ENCODE peak calls at places on chromosomes 6 and 20, in six cellular contexts. T is cardiac fibroblast, Y is epithelial cell of esophagus, S is mammary epithelial cell, G is astrocyte, A is HL-60. U is an unnamed sample.

GRCh38 chr6:111212625-111213024 is 125.3 kb downstream of the SLC16A10 start:
- DNase-seq in A (no peak), G (no peak), S (no peak), Y (no peak), T (no peak), U (no peak)

GRCh38 chr6:108455688-108456087 is 105.0 kb upstream of the FOXO3 start:
- DNase-seq in Y (no peak), A (no peak), S (no peak), T (no peak), G (no peak), U (no peak)

GRCh38 chr20:52191132-52191435 is 495 bp downstream of the ZFP64 start:
- DNase-seq in T (no peak), A (no peak), Y (no peak), G (peak), S (no peak), U (no peak)

GRCh38 chr20:17969276-17969883 is 562 bp downstream of the MGME1 start:
- DNase-seq in T (peak), A (peak), G (no peak), S (peak), Y (peak), U (no peak)

GRCh38 chr20:50630578-50631263 is 60.6 kb downstream of the RIPOR3 start:
- DNase-seq in A (no peak), Y (no peak), T (no peak), G (no peak), S (no peak), U (no peak)

GRCh38 chr6:47195251-47195650 is 114.5 kb downstream of the TNFRSF21 start:
- DNase-seq in T (peak), G (no peak), Y (no peak), S (no peak), A (no peak), U (no peak)

GRCh38 chr20:33554914-33555420 is 65.1 kb downstream of the CBFA2T2 start:
- DNase-seq in Y (peak), S (peak), G (peak), T (peak), A (no peak), U (peak)

GRCh38 chr6:136173519-136174507 is 76.3 kb downstream of the MTFR2 start:
- DNase-seq in S (no peak), Y (no peak), G (peak), T (peak), A (no peak), U (no peak)

GRCh38 chr6:33694401-33694931 is 17.0 kb downstream of the UQCC2 start:
- DNase-seq in Y (peak), S (peak), G (peak), T (peak), A (no peak), U (no peak)

GRCh38 chr6:136365781-136366354 is 76.2 kb upstream of the BCLAF1 start:
- DNase-seq in T (no peak), A (peak), G (no peak), S (no peak), Y (peak), U (no peak)

GRCh38 chr20:11170565-11170964 is 496.8 kb upstream of the JAG1 start:
- DNase-seq in G (peak), A (no peak), Y (no peak), T (peak), S (no peak), U (no peak)

GRCh38 chr6:154229796-154230195 is 126.8 kb downstream of the IPCEF1 start:
- DNase-seq in G (no peak), T (no peak), Y (no peak), S (no peak), A (no peak), U (no peak)

GRCh38 chr6:169895000-169895759 is 143.8 kb downstream of the ERMARD start:
- DNase-seq in T (no peak), A (no peak), Y (no peak), G (no peak), S (no peak), U (no peak)

GRCh38 chr6:168895102-168895812 is 358.4 kb downstream of the THBS2 start:
- DNase-seq in T (peak), Y (peak), A (peak), G (peak), S (peak), U (peak)

GRCh38 chr6:30847971-30848441 is 36.3 kb upstream of the DDR1 start:
- DNase-seq in Y (peak), G (no peak), S (no peak), A (no peak), T (no peak), U (no peak)

GRCh38 chr20:59701236-59701635 is 96.9 kb downstream of the PHACTR3 start:
- DNase-seq in Y (no peak), S (no peak), A (no peak), T (no peak), G (no peak), U (no peak)

GRCh38 chr6:12266571-12266970 is 23.6 kb upstream of the EDN1 start:
- DNase-seq in S (peak), G (peak), A (peak), Y (peak), T (peak), U (no peak)

GRCh38 chr20:46690219-46691111 is 1.2 kb upstream of the TP53RK start:
- DNase-seq in G (peak), T (peak), Y (no peak), S (no peak), A (peak), U (no peak)

GRCh38 chr20:61668064-61668463 is 397.6 kb downstream of the TAF4 start:
- DNase-seq in G (no peak), T (no peak), A (no peak), Y (no peak), S (no peak), U (no peak)

GRCh38 chr6:136550330-136551071 is at the start of gene MAP7:
- DNase-seq in Y (peak), S (peak), G (no peak), A (peak), T (peak), U (peak)

GRCh38 chr6:108406943-108407342 is 112.1 kb downstream of the AFG1L start:
- DNase-seq in S (no peak), G (no peak), Y (no peak), T (no peak), A (no peak), U (no peak)

GRCh38 chr6:98946877-98947410 is 802 bp downstream of the FBXL4 start:
- DNase-seq in G (no peak), Y (peak), S (peak), A (peak), T (peak), U (no peak)

GRCh38 chr6:3053231-3053508 is 15.1 kb upstream of the RIPK1 start:
- DNase-seq in A (no peak), G (no peak), S (no peak), Y (no peak), T (no peak), U (no peak)

GRCh38 chr20:973785-974194 is 28.3 kb downstream of the RSPO4 start:
- DNase-seq in Y (peak), S (peak), A (peak), T (peak), G (no peak), U (peak)

GRCh38 chr6:11236351-11236750 is 3.9 kb upstream of the NEDD9 start:
- DNase-seq in T (peak), A (no peak), S (no peak), Y (peak), G (no peak), U (peak)

GRCh38 chr6:57302477-57302876 is 15.0 kb upstream of the PRIM2 start:
- DNase-seq in S (no peak), A (no peak), G (no peak), T (no peak), Y (no peak), U (no peak)

GRCh38 chr6:22298393-22299010 is 1.7 kb upstream of the PRL start:
- DNase-seq in Y (peak), S (no peak), A (no peak), G (peak), T (no peak), U (no peak)

GRCh38 chr6:150514806-150515362 is 84.8 kb upstream of the PLEKHG1 start:
- DNase-seq in S (no peak), A (no peak), T (no peak), Y (peak), G (peak), U (no peak)

GRCh38 chr20:24994470-24995368 is 2.2 kb upstream of the APMAP start:
- DNase-seq in T (peak), A (peak), S (peak), G (peak), Y (peak), U (peak)

GRCh38 chr6:56292505-56293181 is 45.3 kb upstream of the COL21A1 start:
- DNase-seq in G (peak), T (peak), A (peak), Y (peak), S (peak), U (peak)
- TF ChIP-seq CTCF in G (peak), T (peak), A (peak), Y (peak), S (peak), U (peak)

GRCh38 chr6:63634630-63635029 is 972 bp upstream of the PHF3 start:
- DNase-seq in A (peak), Y (no peak), S (no peak), G (peak), T (no peak), U (no peak)

GRCh38 chr6:63636516-63636968 is 940 bp downstream of the PHF3 start:
- DNase-seq in S (peak), A (peak), Y (peak), G (peak), T (peak), U (peak)

GRCh38 chr6:63635165-63635562 is 438 bp upstream of the PHF3 start:
- DNase-seq in S (no peak), T (no peak), A (no peak), Y (no peak), G (peak), U (no peak)

GRCh38 chr6:63637865-63638445 is 2.4 kb downstream of the PHF3 start:
- DNase-seq in A (no peak), T (peak), S (no peak), G (no peak), Y (no peak), U (no peak)

GRCh38 chr6:63635563-63636515 is at the start of gene PHF3:
- DNase-seq in S (peak), A (peak), Y (peak), T (peak), G (peak), U (peak)
- TF ChIP-seq CTCF in S (peak), A (no peak), Y (peak), T (peak), G (no peak), U (peak)

GRCh38 chr6:13398421-13398994 is 70.2 kb upstream of the TBC1D7 start:
- DNase-seq in T (no peak), A (no peak), Y (no peak), G (no peak), S (no peak), U (no peak)
- TF ChIP-seq CTCF in T (no peak), A (no peak), Y (no peak), G (no peak), S (no peak), U (no peak)

GRCh38 chr6:119331676-119332286 is 17.8 kb downstream of the MAN1A1 start:
- DNase-seq in A (no peak), G (no peak), T (no peak), S (no peak), Y (no peak), U (no peak)

GRCh38 chr6:119330520-119330919 is 19.0 kb downstream of the MAN1A1 start:
- DNase-seq in Y (no peak), G (no peak), T (no peak), A (no peak), S (no peak), U (no peak)

GRCh38 chr6:119333063-119333609 is 16.4 kb downstream of the MAN1A1 start:
- DNase-seq in A (no peak), Y (no peak), G (no peak), S (no peak), T (no peak), U (no peak)

GRCh38 chr6:119334535-119335264 is 14.9 kb downstream of the MAN1A1 start:
- DNase-seq in T (peak), S (no peak), Y (no peak), G (no peak), A (no peak), U (no peak)

GRCh38 chr6:119333707-119334295 is 15.8 kb downstream of the MAN1A1 start:
- DNase-seq in Y (peak), T (no peak), A (no peak), G (no peak), S (peak), U (peak)
- TF ChIP-seq CTCF in Y (peak), T (peak), A (no peak), G (peak), S (peak), U (peak)

GRCh38 chr20:20130399-20130798 is 78.1 kb downstream of the CFAP61 start:
- DNase-seq in T (no peak), G (no peak), S (peak), A (peak), Y (peak), U (no peak)
- TF ChIP-seq CTCF in T (no peak), G (no peak), S (peak), A (peak), Y (peak), U (peak)

GRCh38 chr20:57619053-57619831 is 984 bp downstream of the ZBP1 start:
- DNase-seq in T (no peak), A (peak), S (no peak), G (no peak), Y (no peak), U (peak)
- TF ChIP-seq CTCF in T (no peak), A (no peak), S (no peak), G (no peak), Y (no peak), U (no peak)

DNA sequence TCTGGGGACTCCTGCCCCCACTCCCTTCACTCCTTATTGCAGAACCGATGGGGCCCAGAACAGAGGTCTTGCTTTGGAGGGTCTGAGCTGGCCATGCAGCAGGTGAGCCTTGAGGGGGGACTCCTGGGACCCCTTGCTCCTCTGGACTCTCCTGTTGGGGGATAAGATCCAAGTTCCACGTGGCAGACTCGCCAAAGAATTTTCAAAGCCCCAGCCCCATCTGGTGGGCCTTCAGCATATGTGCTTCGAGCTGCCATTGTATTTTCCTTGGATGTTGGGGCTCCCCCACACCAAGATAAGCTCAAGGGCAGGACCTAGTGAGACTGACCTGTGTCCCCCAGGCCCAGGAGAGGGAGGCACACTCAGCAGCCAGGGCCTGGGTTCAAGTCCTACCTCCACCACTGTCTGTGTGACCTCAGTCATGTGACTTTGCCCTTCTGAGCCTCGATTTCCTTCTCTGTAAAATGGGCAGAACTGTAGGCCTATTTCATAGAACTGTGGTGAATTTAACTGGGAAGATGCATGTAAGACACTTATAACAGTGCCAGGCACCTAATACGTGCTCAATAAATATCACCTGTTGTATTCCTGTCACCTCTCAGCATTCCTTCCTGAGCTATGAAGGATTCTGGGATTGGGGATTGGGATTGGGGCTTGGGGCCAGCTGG is 115.5 kb downstream of the VEGFA start:
- DNase-seq in A (no peak), T (no peak), G (no peak), S (no peak), Y (no peak), U (no peak)
- TF ChIP-seq CTCF in A (no peak), T (no peak), G (no peak), S (no peak), Y (no peak), U (no peak)

GRCh38 chr6:72218125-72218524 is 331.8 kb downstream of the RIMS1 start:
- DNase-seq in S (peak), Y (peak), T (peak), G (peak), A (no peak), U (peak)
- TF ChIP-seq CTCF in S (peak), Y (peak), T (peak), G (peak), A (peak), U (peak)